ENCODE peak calls at places on chromosomes 16 and 17, in seven cellular contexts. P, T, H, E, C, N and I are unnamed samples.

GRCh38 chr16:71338193-71338592 is 20.3 kb upstream of the CALB2 start:
- DNase-seq in E (no peak), P (peak), N (no peak), H (no peak), T (no peak), C (no peak), I (no peak)

GRCh38 chr17:9473716-9474115 is 101.9 kb downstream of the STX8 start:
- DNase-seq in H (peak), T (no peak), E (no peak), N (no peak), P (peak), C (no peak), I (no peak)

GRCh38 chr17:4900231-4901107 is 1.1 kb downstream of the C17orf107 start:
- DNase-seq in E (no peak), P (no peak), N (peak), T (no peak), H (no peak), C (peak), I (no peak)

GRCh38 chr17:78924481-78925151 is 571 bp downstream of the TIMP2 start:
- DNase-seq in P (no peak), C (no peak), E (no peak), N (peak), T (no peak), H (peak), I (peak)

GRCh38 chr17:2192367-2193028 is 111.1 kb downstream of the SMG6 start:
- DNase-seq in H (peak), P (peak), N (no peak), T (no peak), C (peak), E (peak), I (peak)

GRCh38 chr17:63993368-63993990 is 4.7 kb upstream of the PRR29 start:
- DNase-seq in H (no peak), P (no peak), C (no peak), E (no peak), T (no peak), N (no peak), I (no peak)

GRCh38 chr17:35788504-35788998 is 6.9 kb downstream of the MMP28 start:
- DNase-seq in H (peak), C (no peak), P (peak), T (no peak), E (peak), N (no peak), I (no peak)

GRCh38 chr16:46789499-46790414 is 41.2 kb downstream of the C16orf87 start:
- DNase-seq in P (peak), E (peak), H (peak), N (peak), T (peak), C (peak), I (peak)

GRCh38 chr16:35176449-35176848 is 1717.0 kb downstream of the TP53TG3F start:
- DNase-seq in N (peak), P (no peak), E (no peak), T (no peak), H (no peak), C (no peak), I (no peak)

GRCh38 chr16:30996324-30996999 is 11.5 kb downstream of the HSD3B7 start:
- DNase-seq in N (no peak), T (no peak), C (no peak), E (no peak), P (no peak), H (peak), I (no peak)

GRCh38 chr17:69451416-69452394 is 37.2 kb downstream of the MAP2K6 start:
- DNase-seq in C (no peak), H (no peak), E (no peak), P (no peak), N (no peak), T (peak), I (no peak)

GRCh38 chr17:58401287-58401686 is 16.0 kb downstream of the RNF43 start:
- DNase-seq in E (no peak), P (no peak), H (no peak), N (no peak), T (no peak), C (no peak), I (no peak)

GRCh38 chr17:19551148-19551547 is 17.5 kb downstream of the SLC47A1 start:
- DNase-seq in N (no peak), P (no peak), H (no peak), C (no peak), E (no peak), T (no peak), I (no peak)

GRCh38 chr16:17416461-17417221 is 54.1 kb downstream of the XYLT1 start:
- DNase-seq in N (peak), H (peak), E (no peak), C (peak), T (peak), P (no peak), I (peak)

GRCh38 chr17:71455219-71455618 is 665.6 kb upstream of the SOX9 start:
- DNase-seq in E (no peak), N (no peak), C (no peak), H (no peak), T (no peak), P (no peak), I (no peak)

GRCh38 chr17:29709861-29710849 is 87.4 kb upstream of the CORO6 start:
- DNase-seq in E (no peak), P (no peak), C (no peak), T (no peak), H (no peak), N (peak), I (peak)

GRCh38 chr17:51817955-51818354 is 340.6 kb downstream of the CA10 start:
- DNase-seq in C (no peak), N (no peak), T (no peak), H (no peak), P (no peak), E (no peak), I (no peak)

GRCh38 chr16:4200000-4200780 is 41.7 kb downstream of the SRL start:
- DNase-seq in E (no peak), C (peak), H (peak), P (peak), N (peak), T (peak), I (peak)

GRCh38 chr17:45646288-45646988 is 137.7 kb upstream of the CRHR1 start:
- DNase-seq in C (no peak), E (no peak), T (no peak), N (no peak), H (no peak), P (no peak), I (peak)

GRCh38 chr16:14202697-14203096 is 131.6 kb downstream of the MRTFB start:
- DNase-seq in N (no peak), P (peak), C (no peak), E (no peak), T (no peak), H (peak), I (no peak)

GRCh38 chr17:236641-237405 is 55.4 kb upstream of the DOC2B start:
- DNase-seq in C (no peak), H (no peak), P (no peak), N (no peak), E (no peak), T (no peak), I (no peak)

GRCh38 chr17:39151680-39152058 is 232 bp upstream of the PLXDC1 start:
- DNase-seq in E (no peak), P (no peak), N (no peak), H (no peak), T (no peak), C (no peak), I (no peak)

GRCh38 chr16:48030926-48031325 is 124.9 kb downstream of the ABCC12 start:
- DNase-seq in T (no peak), N (no peak), C (no peak), E (no peak), P (no peak), H (no peak), I (no peak)

GRCh38 chr17:36008998-36009665 is 7.8 kb upstream of the CCL15 start:
- DNase-seq in N (peak), P (peak), H (no peak), E (no peak), T (no peak), C (no peak), I (peak)

GRCh38 chr17:14745541-14745940 is 444.7 kb downstream of the HS3ST3B1 start:
- DNase-seq in T (no peak), P (peak), E (peak), H (peak), N (no peak), C (no peak), I (no peak)

GRCh38 chr17:30086896-30087295 is 29.7 kb upstream of the NSRP1 start:
- DNase-seq in E (no peak), H (no peak), T (no peak), P (no peak), N (no peak), C (no peak), I (peak)

GRCh38 chr17:30234954-30235353 is 543 bp downstream of the SLC6A4 start:
- DNase-seq in N (no peak), E (no peak), P (no peak), C (no peak), H (no peak), T (peak), I (no peak)

GRCh38 chr17:59972778-59973177 is 8.2 kb upstream of the RNFT1 start:
- DNase-seq in E (peak), H (no peak), P (no peak), C (no peak), T (no peak), N (no peak), I (no peak)

GRCh38 chr17:58452738-58453137 is 35.4 kb upstream of the RNF43 start:
- DNase-seq in P (no peak), T (no peak), N (no peak), H (no peak), C (no peak), E (no peak), I (no peak)

GRCh38 chr16:11254913-11255736 is 879 bp downstream of the SOCS1 start:
- DNase-seq in C (no peak), H (peak), P (peak), E (no peak), N (peak), T (no peak), I (peak)

GRCh38 chr17:5282639-5283217 is 644 bp downstream of the RABEP1 start:
- DNase-seq in C (no peak), P (peak), T (no peak), E (no peak), H (no peak), N (no peak), I (no peak)

GRCh38 chr16:68252383-68252782 is 7.2 kb downstream of the PLA2G15 start:
- DNase-seq in C (no peak), H (no peak), N (no peak), P (no peak), T (no peak), E (no peak), I (no peak)

GRCh38 chr16:50627419-50627818 is 53.7 kb downstream of the SNX20 start:
- DNase-seq in N (peak), T (peak), E (no peak), C (peak), H (peak), P (peak), I (peak)

GRCh38 chr17:8925808-8926207 is 39.7 kb downstream of the PIK3R5 start:
- DNase-seq in H (no peak), E (no peak), P (no peak), N (no peak), C (no peak), T (no peak), I (no peak)

GRCh38 chr17:50184057-50184456 is 17.4 kb downstream of the COL1A1 start:
- DNase-seq in H (no peak), C (no peak), N (peak), E (no peak), T (no peak), P (no peak), I (peak)